ENCODE peak calls at places on chromosome 1, in five cellular contexts. W, T, X, R and N are unnamed samples.

GRCh38 chr1:85465099-85465790 is at the start of gene DDAH1:
- DNase-seq in R (peak; percentile 71), T (no peak), X (peak; percentile 68), W (peak; percentile 75), N (no peak)

GRCh38 chr1:1069711-1070676 is 4.1 kb downstream of the RNF223 start:
- DNase-seq in T (no peak), W (peak; percentile 54), R (peak; percentile 54), X (no peak), N (no peak)

GRCh38 chr1:61979729-61980128 is 214.9 kb upstream of the L1TD1 start:
- DNase-seq in R (no peak), T (no peak), X (no peak), W (no peak), N (no peak)

GRCh38 chr1:229874609-229875008 is 192.4 kb upstream of the GALNT2 start:
- DNase-seq in W (no peak), T (no peak), R (no peak), X (no peak), N (no peak)

GRCh38 chr1:208065862-208066261 is 154.9 kb upstream of the CD34 start:
- DNase-seq in R (no peak), X (no peak), T (no peak), W (no peak), N (no peak)

GRCh38 chr1:162389021-162389818 is 7.7 kb downstream of the C1orf226 start:
- DNase-seq in T (no peak), X (no peak), W (peak; percentile 62), R (peak; percentile 44), N (no peak)

GRCh38 chr1:70978623-70979022 is 69.0 kb downstream of the PTGER3 start:
- DNase-seq in X (no peak), T (no peak), R (no peak), W (no peak), N (no peak)

GRCh38 chr1:38805036-38805435 is 54.5 kb downstream of the RRAGC start:
- DNase-seq in R (no peak), W (no peak), X (no peak), T (no peak), N (no peak)

GRCh38 chr1:33429332-33429731 is 1.6 kb downstream of the PHC2 start:
- DNase-seq in R (no peak), T (no peak), W (no peak), X (no peak), N (no peak)

GRCh38 chr1:86708923-86709322 is 4.5 kb downstream of the SH3GLB1 start:
- DNase-seq in X (no peak), R (no peak), W (no peak), T (no peak), N (no peak)

GRCh38 chr1:235642021-235642942 is 7.3 kb downstream of the GNG4 start:
- DNase-seq in R (peak; percentile 72), X (no peak), W (peak; percentile 61), T (peak; percentile 43), N (no peak)

GRCh38 chr1:10973956-10974881 is 38.2 kb upstream of the TARDBP start:
- DNase-seq in R (no peak), W (no peak), T (no peak), X (no peak), N (no peak)

GRCh38 chr1:2137257-2138121 is 57.1 kb downstream of the FAAP20 start:
- DNase-seq in T (no peak), W (no peak), X (no peak), R (peak; percentile 83), N (no peak)

GRCh38 chr1:77308889-77309621 is 27.2 kb downstream of the AK5 start:
- DNase-seq in W (no peak), X (no peak), T (no peak), R (no peak), N (no peak)

GRCh38 chr1:156914440-156914856 is 6.0 kb upstream of the LRRC71 start:
- DNase-seq in T (no peak), W (no peak), R (no peak), X (no peak), N (no peak)

GRCh38 chr1:208261874-208262273 is 17.7 kb upstream of the PLXNA2 start:
- DNase-seq in R (no peak), T (no peak), X (no peak), W (no peak), N (no peak)

GRCh38 chr1:192516776-192517297 is 58.7 kb upstream of the RGS1 start:
- DNase-seq in T (peak; percentile 18), R (peak; percentile 77), X (no peak), W (peak; percentile 66), N (no peak)

GRCh38 chr1:219507432-219507831 is 105.5 kb downstream of the ZC3H11B start:
- DNase-seq in W (no peak), R (no peak), X (no peak), T (no peak), N (no peak)

GRCh38 chr1:177069489-177069888 is 95.0 kb downstream of the ASTN1 start:
- DNase-seq in R (no peak), T (no peak), X (no peak), W (no peak), N (no peak)

GRCh38 chr1:25197982-25198681 is 34.2 kb downstream of the SYF2 start:
- DNase-seq in R (no peak), W (peak; percentile 25), X (no peak), T (no peak), N (no peak)

GRCh38 chr1:206469933-206470691 is at the start of gene IKBKE:
- DNase-seq in W (peak; percentile 88), T (no peak), X (peak; percentile 52), R (peak; percentile 84), N (no peak)

GRCh38 chr1:27665016-27665651 is 6.9 kb downstream of the IFI6 start:
- DNase-seq in X (no peak), R (no peak), T (no peak), W (no peak), N (no peak)

GRCh38 chr1:41319803-41320711 is 41.2 kb upstream of the FOXO6 start:
- DNase-seq in R (no peak), T (no peak), X (no peak), W (no peak), N (no peak)

GRCh38 chr1:78113156-78113916 is 67.6 kb downstream of the GIPC2 start:
- DNase-seq in W (no peak), X (no peak), R (no peak), T (no peak), N (no peak)

GRCh38 chr1:168386949-168387586 is 106.4 kb downstream of the TBX19 start:
- DNase-seq in X (peak; percentile 38), R (peak; percentile 75), W (peak; percentile 59), T (peak; percentile 63), N (no peak)

GRCh38 chr1:200980873-200981272 is 42.6 kb downstream of the KIF21B start:
- DNase-seq in R (no peak), W (no peak), X (no peak), T (no peak), N (no peak)

GRCh38 chr1:85148524-85149250 is 52.1 kb downstream of the SYDE2 start:
- DNase-seq in X (no peak), T (no peak), W (no peak), R (no peak), N (no peak)

GRCh38 chr1:148161252-148161901 is 9.3 kb upstream of the NBPF11 start:
- DNase-seq in R (no peak), W (no peak), T (no peak), X (no peak), N (no peak)

GRCh38 chr1:235015291-235015990 is 113.2 kb downstream of the TOMM20 start:
- DNase-seq in T (no peak), W (no peak), R (peak; percentile 41), X (no peak), N (no peak)

GRCh38 chr1:244751271-244751895 is 84.1 kb upstream of the COX20 start:
- DNase-seq in T (no peak), R (no peak), W (peak; percentile 31), X (no peak), N (no peak)

GRCh38 chr1:152473887-152474537 is 36.6 kb upstream of the LCE5A start:
- DNase-seq in W (no peak), R (no peak), X (no peak), T (no peak), N (no peak)

GRCh38 chr1:34199927-34200326 is 23.2 kb downstream of the C1orf94 start:
- DNase-seq in X (no peak), R (no peak), T (no peak), W (peak; percentile 45), N (no peak)

GRCh38 chr1:45843474-45843905 is 40.1 kb downstream of the MAST2 start:
- DNase-seq in X (no peak), T (no peak), W (peak; percentile 22), R (no peak), N (no peak)

GRCh38 chr1:113538225-113538624 is 147.9 kb downstream of the MAGI3 start:
- DNase-seq in R (no peak), X (no peak), T (no peak), W (peak; percentile 84), N (no peak)

GRCh38 chr1:224873645-224874369 is 55.7 kb upstream of the DNAH14 start:
- DNase-seq in W (peak; percentile 61), R (no peak), X (no peak), T (no peak), N (no peak)

GRCh38 chr1:104064391-104064790 is 314.7 kb downstream of the AMY1C start:
- DNase-seq in X (no peak), R (no peak), W (peak; percentile 67), T (no peak), N (no peak)

GRCh38 chr1:3355089-3355488 is 99.4 kb upstream of the ARHGEF16 start:
- DNase-seq in W (no peak), T (no peak), R (no peak), X (no peak), N (no peak)

GRCh38 chr1:235741294-235741693 is 91.7 kb upstream of the GNG4 start:
- DNase-seq in X (no peak), T (no peak), W (peak; percentile 7), R (no peak), N (no peak)

GRCh38 chr1:114009393-114009792 is 30.1 kb downstream of the OLFML3 start:
- DNase-seq in R (no peak), X (no peak), W (peak; percentile 34), T (no peak), N (no peak)

GRCh38 chr1:24159366-24159765 is 16.4 kb upstream of the IL22RA1 start:
- DNase-seq in R (peak; percentile 10), T (no peak), X (no peak), W (no peak), N (no peak)